ENCODE peak calls at places on chromosomes 7 and 10, in seven cellular contexts. U is lower leg skin, F is mammary epithelial cell, K is right atrium auricular region, S is transverse colon, W is right lobe of liver, J is breast epithelium. H is an unnamed sample.

GRCh38 chr10:44046605-44047004 is 338.3 kb downstream of the CXCL12 start:
- DNase-seq in U (no peak), F (peak), K (no peak), S (no peak), W (no peak), J (peak), H (peak)

GRCh38 chr7:145862212-145862611 is 254.4 kb upstream of the CNTNAP2 start:
- DNase-seq in U (no peak), F (no peak), K (no peak), S (no peak), W (no peak), J (no peak), H (no peak)

GRCh38 chr7:155009570-155010157 is 6.7 kb upstream of the PAXIP1 start:
- DNase-seq in U (no peak), F (no peak), K (no peak), S (no peak), W (no peak), J (no peak), H (peak)

GRCh38 chr7:44767912-44768662 is 19.4 kb downstream of the ZMIZ2 start:
- DNase-seq in U (peak), F (no peak), K (peak), S (peak), W (no peak), J (peak), H (peak)

GRCh38 chr10:28179490-28180099 is 123.3 kb downstream of the MPP7 start:
- DNase-seq in U (no peak), F (peak), K (no peak), S (no peak), W (no peak), J (no peak), H (peak)

GRCh38 chr7:84218681-84219080 is 24.1 kb upstream of the SEMA3A start:
- DNase-seq in U (no peak), F (peak), K (no peak), S (no peak), W (no peak), J (no peak), H (peak)

GRCh38 chr7:7181519-7182155 is 707 bp upstream of the C1GALT1 start:
- DNase-seq in U (peak), F (no peak), K (no peak), S (peak), W (peak), J (peak), H (peak)

GRCh38 chr7:50358306-50358705 is 53.8 kb downstream of the IKZF1 start:
- DNase-seq in U (no peak), F (no peak), K (no peak), S (no peak), W (no peak), J (no peak), H (no peak)

GRCh38 chr7:134420509-134421125 is 38.3 kb downstream of the AKR1B1 start:
- DNase-seq in U (peak), F (peak), K (no peak), S (peak), W (no peak), J (no peak), H (peak)

GRCh38 chr10:63866075-63866746 is 345.0 kb downstream of the REEP3 start:
- DNase-seq in U (no peak), F (peak), K (no peak), S (peak), W (no peak), J (no peak), H (peak)

GRCh38 chr7:37289347-37289746 is 159.3 kb downstream of the ELMO1 start:
- DNase-seq in U (no peak), F (no peak), K (no peak), S (no peak), W (no peak), J (no peak), H (no peak)

GRCh38 chr7:111872411-111872810 is 310.1 kb upstream of the IMMP2L start:
- DNase-seq in U (no peak), F (no peak), K (no peak), S (no peak), W (no peak), J (no peak), H (no peak)

DNA sequence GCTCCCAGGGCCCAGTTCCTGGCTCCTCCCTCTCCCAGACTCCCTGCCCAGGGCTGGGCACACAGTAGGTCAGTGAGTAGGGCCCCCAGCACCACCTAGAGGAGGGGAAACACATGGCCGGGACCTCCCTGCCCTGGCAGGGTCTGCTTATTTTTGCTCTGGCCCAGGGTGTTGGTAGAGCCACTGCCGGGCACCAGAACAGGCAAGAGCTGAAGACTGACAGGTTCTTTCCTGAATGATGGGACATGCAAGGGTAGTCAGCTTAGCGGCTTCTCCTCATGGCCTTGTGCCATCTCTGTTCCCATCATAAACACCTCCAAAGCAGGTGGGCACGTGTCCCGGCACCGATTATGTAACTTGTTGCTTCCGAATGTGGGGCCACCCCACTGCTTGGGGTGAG is 86.5 kb downstream of the NEURL1 start:
- DNase-seq in U (no peak), F (no peak), K (no peak), S (no peak), W (no peak), J (no peak), H (no peak)
- H3K4me3 ChIP-seq in U (no peak), F (no peak), K (no peak), S (no peak), W (no peak), J (no peak), H (no peak)

DNA sequence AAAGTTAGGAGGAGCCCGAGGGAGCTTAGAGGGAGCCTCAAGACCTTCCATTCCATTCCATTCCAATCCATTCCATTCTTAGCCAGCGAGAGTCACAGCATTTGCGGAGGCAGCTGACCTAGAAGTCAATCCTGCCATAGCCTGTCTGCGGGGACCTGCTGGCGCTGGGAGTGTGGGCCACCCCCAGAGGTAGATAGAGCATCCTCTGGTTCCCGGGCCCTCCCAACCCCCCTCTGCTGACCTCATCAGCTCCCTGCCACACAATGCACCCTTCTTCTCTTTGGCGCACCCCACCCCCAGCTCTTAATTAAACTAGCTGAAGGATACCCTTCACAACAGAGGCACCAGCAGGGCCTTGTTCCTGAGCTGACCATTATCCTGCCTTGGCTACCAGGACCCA is 152.5 kb upstream of the ZMIZ1 start:
- DNase-seq in U (no peak), F (no peak), K (no peak), S (no peak), W (peak), J (no peak), H (no peak)
- TF ChIP-seq CTCF in U (no peak), F (no peak), K (no peak), S (no peak), W (no peak), J (no peak), H (no peak)

GRCh38 chr7:139500770-139501138 is 17.3 kb upstream of the KLRG2 start:
- DNase-seq in U (no peak), F (no peak), K (no peak), S (no peak), W (no peak), J (no peak), H (no peak)
- H3K4me3 ChIP-seq in U (no peak), F (no peak), K (no peak), S (no peak), W (no peak), J (no peak), H (no peak)

GRCh38 chr10:51369903-51370302 is 295.6 kb downstream of the PRKG1 start:
- DNase-seq in U (no peak), F (no peak), K (no peak), S (no peak), W (no peak), J (no peak), H (peak)
- TF ChIP-seq CTCF in U (no peak), F (no peak), K (no peak), S (no peak), W (no peak), J (no peak), H (no peak)

DNA sequence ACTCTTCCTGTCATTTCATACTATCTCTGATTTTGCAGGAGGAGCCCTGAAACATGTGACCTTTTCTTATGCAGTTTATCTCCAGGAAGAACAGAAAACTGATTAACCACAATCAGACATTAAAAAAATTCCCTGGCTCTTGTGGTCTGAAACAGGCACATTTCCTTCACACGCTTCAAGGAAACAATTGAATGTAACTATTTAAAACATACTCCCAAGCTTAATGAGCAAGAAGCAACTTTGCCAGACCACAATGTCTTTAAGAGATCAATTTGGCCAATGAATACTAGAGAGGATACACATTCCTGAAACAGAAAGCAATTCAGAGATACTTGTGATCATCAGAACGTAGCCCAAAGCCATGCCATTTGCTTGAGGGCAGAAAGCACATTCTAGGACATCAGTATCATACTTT is 65.8 kb downstream of the PIP4K2A start:
- DNase-seq in U (no peak), F (peak), K (no peak), S (no peak), W (no peak), J (no peak), H (peak)
- H3K4me3 ChIP-seq in U (no peak), F (no peak), K (no peak), S (no peak), W (no peak), J (no peak), H (no peak)

DNA sequence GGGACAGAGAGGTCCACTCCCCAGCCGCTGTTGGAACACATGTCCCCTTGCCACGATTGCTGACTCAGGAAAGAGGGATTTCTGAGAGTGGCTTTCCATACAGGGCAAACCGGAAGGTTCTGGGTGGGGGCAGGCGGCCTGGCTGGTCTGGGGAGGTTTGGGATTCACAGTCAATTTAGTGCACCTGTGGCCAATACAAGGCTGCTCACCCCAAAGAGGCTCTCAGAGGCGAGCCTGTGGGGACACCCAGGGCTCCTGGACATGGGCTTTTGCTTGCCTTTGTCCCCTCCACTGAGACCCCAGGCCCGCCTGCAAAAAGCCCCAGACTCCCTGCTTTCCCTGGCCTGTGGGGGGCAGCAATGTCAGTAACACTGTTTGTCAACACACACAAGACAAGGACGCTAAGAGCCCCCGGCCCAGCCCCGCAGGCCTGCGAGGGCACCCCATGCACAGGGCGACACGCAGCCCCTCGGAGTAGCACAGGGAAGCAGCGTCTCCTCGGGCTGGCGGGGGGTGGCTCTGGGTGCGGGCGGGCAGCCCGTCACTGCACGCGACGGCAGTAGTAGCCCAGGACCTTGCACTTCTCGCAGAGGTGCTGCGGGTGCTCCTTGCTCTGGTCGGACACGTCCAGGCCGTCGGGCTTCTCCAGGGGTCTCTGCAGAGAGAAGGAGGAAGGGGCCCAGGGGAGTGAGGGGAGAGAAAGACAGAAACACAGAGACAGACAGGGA is 38.7 kb downstream of the PPIF start:
- DNase-seq in U (peak), F (no peak), K (peak), S (no peak), W (peak), J (peak), H (no peak)
- TF ChIP-seq CTCF in U (no peak), F (no peak), K (no peak), S (no peak), W (no peak), J (no peak), H (no peak)

DNA sequence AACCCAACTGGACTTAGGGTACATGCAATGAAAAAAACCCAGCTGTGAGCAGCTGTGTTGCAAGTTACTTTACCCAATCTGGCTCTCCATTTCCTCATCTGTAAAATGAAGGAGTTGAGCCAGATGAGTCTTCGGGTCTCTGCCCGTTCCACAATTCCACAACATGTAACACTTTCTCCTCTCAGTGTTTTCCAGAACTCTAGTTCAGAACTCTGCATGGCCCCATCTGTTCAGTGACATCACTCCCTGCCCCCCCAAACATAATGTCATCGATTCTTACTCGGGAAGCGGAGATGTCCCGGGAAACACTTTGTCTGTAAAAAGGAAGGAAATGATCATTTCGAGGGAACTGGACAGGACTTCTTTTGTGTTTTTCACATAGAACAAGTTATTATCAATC is 2.5 kb downstream of the SH3PXD2A start:
- DNase-seq in U (peak), F (no peak), K (no peak), S (no peak), W (no peak), J (no peak), H (peak)
- H3K4me3 ChIP-seq in U (no peak), F (peak), K (no peak), S (no peak), W (no peak), J (no peak), H (no peak)

DNA sequence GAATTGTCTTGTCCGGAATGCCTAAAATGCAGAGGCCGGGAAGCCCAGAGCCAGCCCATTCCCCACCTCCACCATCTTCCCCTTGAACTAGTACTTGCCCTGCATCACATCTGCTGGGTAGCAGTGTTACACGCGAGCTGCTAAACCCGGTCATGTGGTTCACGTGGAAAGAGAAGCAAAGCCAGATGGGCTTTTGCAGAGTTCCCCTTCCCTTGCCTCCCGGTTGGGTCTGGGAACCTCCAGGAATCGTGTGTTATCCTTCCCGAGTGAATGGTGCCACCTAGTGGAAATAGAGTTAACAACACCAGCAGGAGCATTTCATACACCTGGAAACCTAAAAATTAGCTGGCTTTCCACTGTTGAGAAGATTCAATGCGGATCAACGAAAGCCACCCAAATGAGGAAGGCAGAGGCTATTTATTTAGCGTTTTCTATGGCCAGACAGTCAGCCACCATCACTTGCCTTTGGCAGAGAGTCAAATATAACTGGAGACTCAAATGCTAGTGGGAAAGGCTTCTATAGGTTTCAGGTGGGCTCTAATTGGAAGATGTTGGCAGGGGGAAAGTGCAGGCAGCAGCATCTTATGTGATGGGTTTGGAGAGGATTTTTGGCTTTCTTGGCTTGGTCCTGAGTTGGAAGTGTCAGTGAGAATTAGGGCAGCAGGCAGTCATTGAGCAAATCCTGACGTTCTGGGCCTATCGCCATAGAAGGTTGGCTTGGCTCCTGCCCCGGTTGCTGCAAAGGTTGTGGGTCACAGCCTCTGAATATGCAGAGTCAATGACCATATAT is 12.9 kb upstream of the DENND2A start:
- DNase-seq in U (no peak), F (peak), K (no peak), S (peak), W (peak), J (no peak), H (peak)
- TF ChIP-seq CTCF in U (peak), F (peak), K (peak), S (peak), W (peak), J (peak), H (peak)

GRCh38 chr10:61225939-61226338 is 227.2 kb downstream of the TMEM26 start:
- DNase-seq in U (no peak), F (no peak), K (no peak), S (no peak), W (no peak), J (no peak), H (no peak)
- H3K4me3 ChIP-seq in U (no peak), F (no peak), K (no peak), S (no peak), W (no peak), J (no peak), H (no peak)

H was measured in AG10803.